ENCODE peak calls at places on chromosomes 4 and X, in eight cellular contexts. W, S, X, B, F, V, U and N are unnamed samples.

GRCh38 chr4:37522996-37523395 is 163.2 kb downstream of the RELL1 start:
- DNase-seq in W (no peak), S (no peak), X (no peak), B (no peak), F (no peak), V (no peak), U (no peak), N (no peak)

GRCh38 chr4:183989471-183989870 is 84.4 kb downstream of the STOX2 start:
- DNase-seq in W (no peak), S (no peak), X (no peak), B (no peak), F (peak), V (no peak), U (no peak), N (no peak)

GRCh38 chr4:146407669-146408084 is 114.1 kb downstream of the SLC10A7 start:
- DNase-seq in W (no peak), S (no peak), X (no peak), B (peak), F (peak), V (no peak), U (no peak), N (no peak)

GRCh38 chr4:122617597-122618593 is 3.0 kb downstream of the IL21 start:
- DNase-seq in W (no peak), S (peak), X (no peak), B (no peak), F (no peak), V (no peak), U (no peak), N (peak)

GRCh38 chr4:184732126-184732525 is 1.8 kb downstream of the CENPU start:
- DNase-seq in W (no peak), S (no peak), X (no peak), B (no peak), F (no peak), V (no peak), U (no peak), N (no peak)

GRCh38 chr4:141158219-141158618 is 24.9 kb upstream of the RNF150 start:
- DNase-seq in W (no peak), S (peak), X (no peak), B (no peak), F (peak), V (no peak), U (no peak), N (no peak)

GRCh38 chrX:30270639-30271038 is 23.7 kb downstream of the MAGEB1 start:
- DNase-seq in W (no peak), S (no peak), X (no peak), B (no peak), F (no peak), V (no peak), U (no peak), N (peak)

GRCh38 chrX:1466971-1467561 is 14.4 kb upstream of the ASMTL start:
- DNase-seq in W (no peak), S (no peak), X (peak), B (no peak), F (no peak), V (no peak), U (no peak), N (no peak)

GRCh38 chr4:48910511-48910910 is 3.9 kb upstream of the OCIAD2 start:
- DNase-seq in W (no peak), S (no peak), X (no peak), B (no peak), F (peak), V (no peak), U (no peak), N (no peak)